ENCODE peak calls at places on chromosomes 11 and 22, in eight cellular contexts. Q is hepatocyte; F is activated CD8-positive, alpha-beta memory T cell treated with anti-CD3 and anti-CD28 coated beads for 48 hours; Z is left cardiac atrium; X is activated T-cell treated with anti-CD3 and anti-CD28 coated beads for 4 hours; P is kidney epithelial cell; H is WTC11; A is stimulated activated CD8-positive, alpha-beta memory T cell treated with anti-CD3 and anti-CD28 coated beads, Interleukin-4, amount 100 ng/mL, for 24 hours. Y is an unnamed sample.
A peak's percentile ranks its signal among the peaks of the same experiment; 100 is the strongest.

GRCh38 chr11:2708151-2708581 is 8.4 kb upstream of the KCNQ1OT1 start:
- DNase-seq in X (no peak), P (no peak), Z (peak; percentile 46), A (no peak), H (no peak), Q (no peak), F (no peak), Y (no peak)

GRCh38 chr11:15565846-15566245 is 451.1 kb downstream of the INSC start:
- DNase-seq in F (no peak), X (no peak), Z (no peak), Q (no peak), H (no peak), P (no peak), A (no peak), Y (peak; percentile 25)

GRCh38 chr11:112156153-112156552 is 7.7 kb downstream of the IL18 start:
- DNase-seq in A (no peak), Z (no peak), Q (no peak), F (no peak), X (no peak), H (no peak), P (no peak), Y (no peak)

GRCh38 chr11:71307811-71308645 is 55.7 kb upstream of the SHANK2 start:
- DNase-seq in A (no peak), Z (no peak), F (no peak), Q (no peak), X (no peak), H (no peak), P (no peak), Y (no peak)

GRCh38 chr11:62689421-62690183 is at the start of gene LRRN4CL:
- DNase-seq in P (no peak), F (no peak), Z (peak; percentile 82), X (no peak), A (no peak), H (no peak), Q (peak; percentile 60), Y (peak; percentile 65)

GRCh38 chr22:27312567-27313507 is 488.7 kb downstream of the MN1 start:
- DNase-seq in F (no peak), A (no peak), H (no peak), P (no peak), Q (no peak), X (no peak), Z (no peak), Y (no peak)

GRCh38 chr11:76836613-76837291 is 24.0 kb upstream of the ACER3 start:
- DNase-seq in P (no peak), Q (no peak), H (no peak), F (no peak), Z (no peak), A (no peak), X (no peak), Y (no peak)

GRCh38 chr22:22926359-22927195 is 39.0 kb downstream of the IGLL5 start:
- DNase-seq in P (no peak), A (no peak), Z (no peak), Q (no peak), X (no peak), F (no peak), H (no peak), Y (no peak)

GRCh38 chr22:17260291-17260690 is 41.1 kb upstream of the ADA2 start:
- DNase-seq in P (no peak), Q (no peak), X (no peak), H (no peak), A (no peak), F (no peak), Z (no peak), Y (no peak)

GRCh38 chr22:32389685-32390084 is 22.4 kb downstream of the RTCB start:
- DNase-seq in Q (peak; percentile 42), P (no peak), A (no peak), F (no peak), H (peak; percentile 40), Z (no peak), X (no peak), Y (no peak)

GRCh38 chr11:132792341-132793140 is 739.8 kb downstream of the OPCML start:
- DNase-seq in Q (peak; percentile 30), F (no peak), P (no peak), X (no peak), H (peak; percentile 27), A (no peak), Z (no peak), Y (no peak)

GRCh38 chr22:29587938-29588699 is 7.2 kb upstream of the NIPSNAP1 start:
- DNase-seq in F (no peak), P (peak; percentile 50), X (no peak), Z (no peak), H (no peak), A (no peak), Q (no peak), Y (no peak)

GRCh38 chr11:77074626-77075221 is 8.0 kb downstream of the CAPN5 start:
- DNase-seq in H (no peak), Q (no peak), Z (no peak), P (no peak), A (no peak), X (no peak), F (no peak), Y (no peak)

GRCh38 chr11:110711776-110712642 is at the start of gene ARHGAP20:
- DNase-seq in F (no peak), X (peak; percentile 16), H (peak; percentile 71), A (peak; percentile 47), Z (peak; percentile 71), Q (peak; percentile 87), P (no peak), Y (peak; percentile 53)

GRCh38 chr22:17984114-17984513 is 40.2 kb downstream of the MICAL3 start:
- DNase-seq in X (no peak), F (no peak), A (no peak), Q (no peak), H (no peak), Z (no peak), P (no peak), Y (no peak)

GRCh38 chr22:39489094-39490068 is 12.7 kb upstream of the MIEF1 start:
- DNase-seq in H (no peak), F (no peak), A (no peak), Q (no peak), P (no peak), Z (no peak), X (no peak), Y (no peak)

GRCh38 chr22:22944268-22944985 is 56.8 kb downstream of the IGLL5 start:
- DNase-seq in A (no peak), Q (peak; percentile 3), Z (no peak), F (no peak), X (no peak), P (no peak), H (no peak), Y (no peak)

GRCh38 chr11:43576834-43577521 is 103.6 kb upstream of the HSD17B12 start:
- DNase-seq in P (no peak), A (no peak), H (peak; percentile 92), Q (peak; percentile 73), Z (peak; percentile 56), F (no peak), X (no peak), Y (peak; percentile 63)

GRCh38 chr11:63961608-63962412 is 12.6 kb upstream of the COX8A start:
- DNase-seq in A (no peak), X (no peak), H (no peak), P (no peak), Q (peak; percentile 31), F (no peak), Z (no peak), Y (no peak)

GRCh38 chr11:130629039-130629438 is 180.6 kb downstream of the ADAMTS15 start:
- DNase-seq in P (no peak), Q (no peak), A (no peak), F (no peak), X (no peak), H (no peak), Z (no peak), Y (no peak)

GRCh38 chr11:93921695-93922468 is 71.5 kb upstream of the VSTM5 start:
- DNase-seq in H (peak; percentile 79), P (no peak), Z (no peak), X (no peak), Q (peak; percentile 76), A (no peak), F (no peak), Y (peak; percentile 26)

GRCh38 chr11:101864098-101864497 is 50.7 kb upstream of the CEP126 start:
- DNase-seq in H (no peak), F (no peak), A (no peak), Q (no peak), P (no peak), Z (no peak), X (no peak), Y (no peak)